ENCODE peak calls at places on chromosome 16, in six cellular contexts. One of them, this sample, is unnamed. For H3K4me1, the result is how much of the 10 kb centered on the place peaks cover.

GRCh38 chr16:84933774-84934571 is 77.4 kb downstream of the ZDHHC7 start:
- DNase-seq in lung: no peak
- DNase-seq in adrenal gland: peak
- DNase-seq in right atrium auricular region: peak
- DNase-seq in thyroid gland: peak
- DNase-seq in right cardiac atrium: peak
- DNase-seq in this sample: peak

GRCh38 chr16:83579431-83579830 is 228.3 kb upstream of the HSBP1 start:
- DNase-seq in thyroid gland: no peak
- DNase-seq in right atrium auricular region: no peak
- DNase-seq in right cardiac atrium: no peak
- DNase-seq in lung: no peak
- DNase-seq in adrenal gland: no peak
- DNase-seq in this sample: no peak

GRCh38 chr16:27107185-27107592 is 40.5 kb downstream of the C16orf82 start:
- DNase-seq in right cardiac atrium: no peak
- DNase-seq in thyroid gland: no peak
- DNase-seq in right atrium auricular region: no peak
- DNase-seq in lung: no peak
- DNase-seq in adrenal gland: no peak
- DNase-seq in this sample: no peak

GRCh38 chr16:87465306-87465705 is 27.5 kb downstream of the ZCCHC14 start:
- DNase-seq in thyroid gland: peak
- DNase-seq in adrenal gland: peak
- DNase-seq in lung: peak
- DNase-seq in right cardiac atrium: peak
- DNase-seq in right atrium auricular region: peak
- DNase-seq in this sample: peak

GRCh38 chr16:57952909-57953308 is 18.0 kb downstream of the CNGB1 start:
- DNase-seq in thyroid gland: no peak
- DNase-seq in adrenal gland: no peak
- DNase-seq in right cardiac atrium: no peak
- DNase-seq in right atrium auricular region: no peak
- DNase-seq in lung: no peak
- DNase-seq in this sample: no peak

GRCh38 chr16:88759245-88759975 is 25.6 kb downstream of the PIEZO1 start:
- DNase-seq in right cardiac atrium: no peak
- DNase-seq in lung: peak
- DNase-seq in adrenal gland: peak
- DNase-seq in right atrium auricular region: no peak
- DNase-seq in thyroid gland: no peak
- DNase-seq in this sample: no peak

GRCh38 chr16:47939690-47940089 is 216.1 kb downstream of the ABCC12 start:
- DNase-seq in adrenal gland: no peak
- DNase-seq in right cardiac atrium: no peak
- DNase-seq in lung: no peak
- DNase-seq in right atrium auricular region: no peak
- DNase-seq in thyroid gland: no peak
- DNase-seq in this sample: no peak

GRCh38 chr16:89909777-89910716 is 8.6 kb upstream of the MC1R start:
- DNase-seq in right cardiac atrium: peak
- DNase-seq in thyroid gland: peak
- DNase-seq in right atrium auricular region: peak
- DNase-seq in lung: peak
- DNase-seq in adrenal gland: peak
- DNase-seq in this sample: peak

GRCh38 chr16:53428681-53429080 is 5.6 kb upstream of the RBL2 start:
- DNase-seq in adrenal gland: no peak
- DNase-seq in right cardiac atrium: no peak
- DNase-seq in thyroid gland: no peak
- DNase-seq in lung: no peak
- DNase-seq in right atrium auricular region: no peak
- DNase-seq in this sample: no peak

GRCh38 chr16:22728167-22728836 is 85.7 kb upstream of the HS3ST2 start:
- DNase-seq in adrenal gland: peak
- DNase-seq in thyroid gland: no peak
- DNase-seq in right atrium auricular region: no peak
- DNase-seq in right cardiac atrium: no peak
- DNase-seq in lung: no peak
- DNase-seq in this sample: no peak

DNA sequence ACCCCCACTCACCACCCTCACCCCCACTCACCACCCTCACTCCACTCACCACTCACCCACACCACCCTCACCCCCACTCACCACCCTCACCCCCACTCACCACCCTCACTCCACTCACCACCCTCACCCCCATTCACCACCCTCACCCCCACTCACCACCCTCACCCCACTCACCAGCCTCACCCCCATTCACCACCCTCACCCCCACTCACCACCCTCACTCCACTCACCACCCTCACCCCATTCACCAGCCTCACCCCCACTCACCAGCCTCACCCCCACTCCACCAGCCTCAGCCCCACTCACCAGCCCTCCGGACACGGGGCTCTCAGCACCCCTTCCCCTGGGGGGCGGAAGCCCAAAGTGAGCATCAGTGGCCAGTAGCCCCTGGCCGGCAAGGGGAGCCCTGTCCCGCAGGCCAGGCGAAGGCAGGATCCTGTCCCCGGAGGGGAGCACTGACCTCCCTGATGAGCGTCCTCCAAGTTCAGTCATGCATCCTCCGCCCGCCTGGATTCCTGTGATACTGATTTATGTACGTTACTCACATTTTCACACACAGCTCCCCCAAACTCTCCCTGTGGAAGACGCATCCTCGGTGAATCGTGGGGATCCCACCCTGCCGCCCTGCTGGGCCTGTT is 18.0 kb upstream of the C1QTNF8 start:
- DNase-seq in thyroid gland: no peak
- DNase-seq in adrenal gland: no peak
- DNase-seq in lung: no peak
- DNase-seq in right cardiac atrium: no peak
- DNase-seq in right atrium auricular region: no peak
- DNase-seq in this sample: no peak
- H3K27ac ChIP-seq in thyroid gland: no peak
- H3K27ac ChIP-seq in adrenal gland: no peak
- H3K27ac ChIP-seq in lung: no peak
- H3K27ac ChIP-seq in right cardiac atrium: no peak
- H3K27ac ChIP-seq in right atrium auricular region: no peak
- H3K27ac ChIP-seq in this sample: no peak

DNA sequence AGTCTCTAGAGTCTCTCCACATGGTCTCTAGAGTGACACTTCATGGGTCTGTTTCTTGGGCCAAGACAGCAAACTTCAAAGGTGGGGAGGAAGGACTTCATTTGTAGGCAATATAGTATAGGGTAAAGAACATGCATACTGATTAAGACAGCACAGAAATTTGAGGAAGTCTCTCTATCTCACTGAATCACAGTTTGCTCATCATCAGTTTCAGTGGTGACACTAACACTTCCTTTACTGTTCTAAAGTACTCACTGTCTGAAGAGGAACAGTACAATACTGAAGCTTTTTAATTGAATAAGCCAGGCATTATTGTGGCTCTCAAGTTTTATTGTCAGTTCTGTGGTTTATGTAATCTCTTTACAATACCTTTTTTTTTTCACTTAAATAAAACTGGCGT is 656.4 kb upstream of the CDH8 start:
- DNase-seq in right cardiac atrium: no peak
- DNase-seq in thyroid gland: no peak
- DNase-seq in adrenal gland: no peak
- DNase-seq in right atrium auricular region: no peak
- DNase-seq in lung: no peak
- DNase-seq in this sample: no peak
- H3K4me1 ChIP-seq in right cardiac atrium: under half
- H3K4me1 ChIP-seq in thyroid gland: under half
- H3K4me1 ChIP-seq in adrenal gland: under half
- H3K4me1 ChIP-seq in right atrium auricular region: under half
- H3K4me1 ChIP-seq in lung: under half
- H3K4me1 ChIP-seq in this sample: under half

GRCh38 chr16:11624205-11624604 is 37.5 kb upstream of the LITAF start:
- DNase-seq in lung: no peak
- DNase-seq in right cardiac atrium: no peak
- DNase-seq in right atrium auricular region: no peak
- DNase-seq in thyroid gland: no peak
- DNase-seq in adrenal gland: no peak
- DNase-seq in this sample: no peak
- H3K4me3 ChIP-seq in lung: no peak
- H3K4me3 ChIP-seq in right cardiac atrium: no peak
- H3K4me3 ChIP-seq in right atrium auricular region: no peak
- H3K4me3 ChIP-seq in thyroid gland: no peak
- H3K4me3 ChIP-seq in adrenal gland: no peak
- H3K4me3 ChIP-seq in this sample: no peak

DNA sequence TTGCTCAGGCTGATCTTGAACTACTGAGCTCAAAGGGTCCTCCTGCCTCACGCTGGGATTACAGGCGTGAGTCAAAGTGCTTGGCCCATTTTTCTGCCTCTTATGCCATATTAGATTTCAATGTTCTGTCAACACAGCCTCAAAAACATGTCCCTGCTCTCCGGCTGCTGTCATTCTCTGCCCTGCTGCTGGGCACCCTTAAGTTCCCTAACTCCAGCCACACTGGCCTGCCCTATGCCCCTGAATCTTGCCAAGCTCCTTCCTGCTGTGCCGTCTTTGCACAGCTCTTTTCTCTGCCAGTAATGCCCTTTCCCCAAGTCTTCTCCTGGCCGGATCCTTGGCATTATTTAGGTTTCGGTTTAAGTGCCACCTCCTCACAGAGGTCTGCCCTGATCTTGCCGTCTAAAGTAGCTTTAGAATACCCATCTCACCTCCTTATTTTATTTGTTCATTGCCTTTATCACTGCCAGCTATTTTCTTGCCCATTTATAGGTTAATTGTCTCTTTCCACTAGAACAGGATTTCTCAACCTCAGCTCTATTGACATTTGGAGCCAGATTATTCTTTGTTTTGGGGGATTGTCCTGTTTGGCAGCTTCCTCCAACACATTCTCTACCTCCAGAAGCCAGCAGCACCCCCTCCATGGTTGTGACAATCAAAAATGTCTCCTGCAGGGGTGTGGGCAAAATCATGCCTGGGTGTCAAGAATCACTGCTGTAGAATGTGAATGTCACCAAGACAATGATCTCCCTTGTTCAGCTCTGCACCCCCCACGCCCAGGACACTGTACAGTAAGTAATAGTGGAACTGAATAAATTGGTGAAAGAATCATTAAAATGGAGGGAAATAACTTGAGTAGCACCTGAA is 168.2 kb downstream of the CYLD start:
- DNase-seq in adrenal gland: no peak
- DNase-seq in thyroid gland: no peak
- DNase-seq in lung: no peak
- DNase-seq in right atrium auricular region: no peak
- DNase-seq in right cardiac atrium: no peak
- DNase-seq in this sample: no peak
- H3K27ac ChIP-seq in adrenal gland: no peak
- H3K27ac ChIP-seq in thyroid gland: no peak
- H3K27ac ChIP-seq in lung: no peak
- H3K27ac ChIP-seq in right atrium auricular region: no peak
- H3K27ac ChIP-seq in right cardiac atrium: no peak
- H3K27ac ChIP-seq in this sample: no peak

This sample was measured in left ventricle myocardium inferior.